ENCODE peak calls at places on chromosome 20, in six cellular contexts. T, E, X, O, N and K are unnamed samples.

GRCh38 chr20:22700387-22700786 is 116.0 kb upstream of the FOXA2 start:
- DNase-seq in T (no peak), E (no peak), X (no peak), O (no peak), N (no peak), K (no peak)

GRCh38 chr20:58569211-58570125 is 54.3 kb upstream of the APCDD1L start:
- DNase-seq in T (no peak), E (peak; percentile 42), X (no peak), O (no peak), N (no peak), K (no peak)

GRCh38 chr20:4509825-4510522 is 211.7 kb upstream of the PRND start:
- DNase-seq in T (no peak), E (no peak), X (no peak), O (no peak), N (no peak), K (no peak)

GRCh38 chr20:38601216-38602184 is at the start of gene ARHGAP40:
- DNase-seq in T (peak; percentile 11), E (no peak), X (no peak), O (peak; percentile 51), N (no peak), K (peak; percentile 26)

GRCh38 chr20:13017883-13018535 is 9.2 kb downstream of the SPTLC3 start:
- DNase-seq in T (no peak), E (no peak), X (no peak), O (no peak), N (no peak), K (no peak)

GRCh38 chr20:17617212-17617867 is 47.5 kb downstream of the DSTN start:
- DNase-seq in T (peak; percentile 49), E (peak; percentile 81), X (no peak), O (peak; percentile 65), N (peak; percentile 87), K (peak; percentile 59)

GRCh38 chr20:53606364-53606985 is 12.8 kb upstream of the ZNF217 start:
- DNase-seq in T (no peak), E (no peak), X (no peak), O (peak; percentile 27), N (no peak), K (no peak)

GRCh38 chr20:21240394-21240793 is 62.7 kb upstream of the XRN2 start:
- DNase-seq in T (no peak), E (no peak), X (no peak), O (no peak), N (no peak), K (no peak)

GRCh38 chr20:54123587-54124180 is 50.1 kb downstream of the CYP24A1 start:
- DNase-seq in T (peak; percentile 79), E (no peak), X (no peak), O (peak; percentile 84), N (no peak), K (peak; percentile 81)

GRCh38 chr20:51175724-51176123 is 152.8 kb upstream of the KCNG1 start:
- DNase-seq in T (no peak), E (no peak), X (no peak), O (no peak), N (no peak), K (no peak)

GRCh38 chr20:20231528-20232298 is 136.2 kb upstream of the INSM1 start:
- DNase-seq in T (no peak), E (no peak), X (no peak), O (no peak), N (no peak), K (no peak)

GRCh38 chr20:46293084-46293483 is 15.2 kb downstream of the CDH22 start:
- DNase-seq in T (no peak), E (peak; percentile 22), X (no peak), O (no peak), N (no peak), K (no peak)

GRCh38 chr20:60050193-60050960 is 92.2 kb downstream of the CDH26 start:
- DNase-seq in T (peak; percentile 21), E (no peak), X (no peak), O (peak; percentile 59), N (peak; percentile 29), K (no peak)

GRCh38 chr20:8433286-8433685 is 301.2 kb downstream of the PLCB1 start:
- DNase-seq in T (no peak), E (no peak), X (no peak), O (no peak), N (no peak), K (no peak)

GRCh38 chr20:42779216-42779615 is 410.5 kb downstream of the PTPRT start:
- DNase-seq in T (no peak), E (no peak), X (no peak), O (no peak), N (no peak), K (no peak)

GRCh38 chr20:1438361-1438760 is 28.3 kb downstream of the NSFL1C start:
- DNase-seq in T (no peak), E (no peak), X (no peak), O (no peak), N (no peak), K (no peak)

GRCh38 chr20:21564127-21564773 is 50.4 kb upstream of the NKX2-2 start:
- DNase-seq in T (no peak), E (no peak), X (no peak), O (no peak), N (no peak), K (no peak)

GRCh38 chr20:41457173-41457857 is 90.7 kb upstream of the EMILIN3 start:
- DNase-seq in T (no peak), E (no peak), X (no peak), O (no peak), N (no peak), K (no peak)

DNA sequence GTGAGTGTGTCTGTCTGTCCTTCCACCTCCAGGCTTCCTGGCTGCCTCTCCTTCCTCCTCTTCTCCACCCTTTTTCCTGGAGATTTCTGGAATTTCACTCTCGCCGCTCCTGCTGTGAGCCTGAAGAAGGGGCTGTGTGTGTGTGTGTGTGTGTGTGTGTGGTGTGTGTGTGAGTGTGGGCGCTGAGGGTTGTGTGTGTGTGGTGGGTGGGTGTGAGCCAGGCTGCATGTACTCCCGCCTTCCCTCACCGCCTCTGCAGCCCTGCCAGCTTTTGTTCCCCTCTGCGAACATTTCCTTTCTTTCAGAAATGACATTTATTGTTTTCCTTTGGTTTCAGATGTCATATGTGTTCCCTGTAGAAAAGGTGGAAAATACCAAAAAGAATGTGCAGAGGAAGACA is 76.0 kb downstream of the SRC start:
- DNase-seq in T (no peak), E (no peak), X (no peak), O (no peak), N (no peak), K (no peak)
- TF ChIP-seq POLR2AphosphoS5 in T (no peak), E (no peak), X (no peak), O (no peak), N (no peak), K (no peak)

DNA sequence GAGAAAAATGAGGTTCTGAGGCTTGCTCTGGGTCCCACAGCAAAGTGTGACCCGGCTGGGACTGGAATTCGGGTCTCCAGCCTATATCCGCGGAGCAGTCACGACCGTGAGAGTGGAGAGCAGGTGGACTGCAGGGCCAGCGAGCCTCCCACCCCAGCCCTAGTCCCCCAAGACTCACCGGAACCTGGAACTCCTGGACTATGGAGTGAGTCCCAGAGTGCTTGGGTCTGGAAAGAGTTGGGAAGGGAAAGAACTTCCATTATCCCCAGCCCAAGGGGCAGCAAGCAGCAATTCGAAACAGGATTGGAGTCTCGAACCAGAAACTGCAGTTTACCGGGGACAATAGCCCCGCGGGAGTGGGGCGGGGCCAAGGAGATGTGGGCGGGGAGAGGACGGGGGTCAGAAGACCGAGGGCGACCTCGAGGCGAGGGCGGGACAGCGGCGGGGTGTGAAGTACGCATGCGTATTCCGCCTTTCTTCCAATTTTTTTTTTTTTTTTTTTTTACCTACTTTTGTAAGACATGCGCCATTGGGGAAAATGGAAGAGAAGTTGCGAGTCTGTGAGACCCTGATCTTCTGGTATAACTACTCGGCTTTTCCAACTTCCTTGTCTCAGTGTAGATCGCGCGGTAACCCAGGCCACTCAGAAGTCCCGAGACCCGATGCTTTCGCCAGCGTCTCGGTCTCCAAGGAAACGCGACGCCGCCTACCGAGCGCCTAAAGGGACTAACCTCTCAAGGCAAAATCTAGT is at the start of gene C20orf96:
- DNase-seq in T (peak; percentile 96), E (peak; percentile 97), X (peak; percentile 87), O (peak; percentile 92), N (peak; percentile 95), K (peak; percentile 92)
- TF ChIP-seq POLR2AphosphoS5 in T (peak; percentile 29), E (peak; percentile 65), X (peak; percentile 43), O (no peak), N (peak; percentile 9), K (no peak)

GRCh38 chr20:62804632-62805364 is at the start of gene OGFR:
- DNase-seq in T (peak; percentile 78), E (peak; percentile 94), X (no peak), O (peak; percentile 69), N (peak; percentile 87), K (no peak)
- TF ChIP-seq POLR2AphosphoS5 in T (peak; percentile 91), E (peak; percentile 96), X (peak; percentile 54), O (peak; percentile 91), N (peak; percentile 94), K (peak; percentile 42)

DNA sequence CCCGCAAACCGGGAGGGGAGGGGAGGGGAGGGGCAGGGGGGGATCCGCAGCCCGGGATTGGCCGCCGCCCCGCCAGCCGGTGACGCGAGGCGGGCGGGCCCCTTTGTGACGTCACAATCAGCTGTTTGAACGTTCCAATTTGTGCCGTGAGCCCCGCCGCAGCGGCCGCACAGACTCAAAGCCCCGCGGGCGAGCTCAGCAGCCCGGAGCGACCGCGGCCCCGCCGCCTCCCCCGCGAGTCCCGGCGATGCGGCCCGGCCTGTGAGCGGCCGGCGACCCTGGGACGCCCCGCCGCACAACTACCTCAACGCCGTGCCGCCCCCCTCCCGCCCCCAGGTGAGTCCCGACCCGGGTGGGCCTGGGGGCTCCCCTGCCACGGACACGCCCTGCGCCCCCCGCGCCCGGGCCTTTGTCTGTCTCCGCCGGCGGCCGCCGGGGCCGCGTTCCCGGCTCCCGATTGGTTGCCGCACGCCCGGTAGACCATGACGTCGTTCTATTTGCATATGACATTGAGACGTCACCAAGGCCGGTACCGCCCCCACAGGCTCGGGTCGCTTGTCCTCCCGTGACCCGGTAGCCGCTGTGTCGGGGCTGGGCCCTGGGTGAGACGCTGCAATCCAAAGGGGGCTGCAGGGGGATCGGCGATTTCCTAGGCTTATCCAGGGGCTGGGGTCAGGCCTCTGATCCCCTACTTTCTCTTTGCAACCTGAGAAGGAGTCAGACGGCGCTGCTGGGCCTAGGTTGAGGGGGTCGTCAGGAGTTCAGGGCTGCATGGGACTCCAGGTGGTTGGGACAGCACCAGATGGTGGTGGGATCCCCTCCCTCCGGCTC is at the start of gene TP53INP2:
- DNase-seq in T (peak; percentile 96), E (peak; percentile 95), X (no peak), O (peak; percentile 96), N (peak; percentile 98), K (peak; percentile 90)
- TF ChIP-seq POLR2AphosphoS5 in T (peak; percentile 87), E (peak; percentile 83), X (peak; percentile 55), O (peak; percentile 88), N (peak; percentile 90), K (peak; percentile 71)